ENCODE peak calls at places on chromosomes 2 and 18, in ten cellular contexts. E, L, D, Y, Q, X, F, P, H and I are unnamed samples.

GRCh38 chr2:237490009-237490804 is 3.2 kb downstream of the MLPH start:
- DNase-seq in L (no peak), D (no peak), F (no peak), H (peak), E (no peak), Q (no peak), P (no peak), Y (no peak), X (no peak), I (peak)

GRCh38 chr18:48666613-48667012 is 127.8 kb downstream of the CTIF start:
- DNase-seq in H (no peak), L (no peak), Y (no peak), P (no peak), D (no peak), Q (no peak), E (no peak), F (no peak), X (no peak), I (no peak)

GRCh38 chr2:72982781-72983499 is 65.6 kb downstream of the EMX1 start:
- DNase-seq in P (no peak), E (no peak), X (no peak), D (no peak), Q (no peak), Y (no peak), H (no peak), F (no peak), L (no peak), I (no peak)

GRCh38 chr2:19101968-19102367 is 256.5 kb downstream of the OSR1 start:
- DNase-seq in X (no peak), P (no peak), E (no peak), H (no peak), F (no peak), L (no peak), Q (no peak), Y (no peak), D (no peak), I (no peak)

GRCh38 chr2:182642328-182642727 is 73.7 kb upstream of the DNAJC10 start:
- DNase-seq in F (peak), Y (peak), X (no peak), Q (peak), P (no peak), D (peak), E (peak), H (peak), L (no peak), I (peak)

GRCh38 chr2:206764673-206765241 is 371 bp downstream of the MDH1B start:
- DNase-seq in Q (no peak), E (no peak), Y (peak), H (peak), L (no peak), P (no peak), D (peak), X (no peak), F (no peak), I (peak)

GRCh38 chr18:383135-383534 is 115.3 kb upstream of the THOC1 start:
- DNase-seq in Y (peak), Q (no peak), L (no peak), F (no peak), P (no peak), D (no peak), H (no peak), X (no peak), E (no peak), I (no peak)

GRCh38 chr2:191311627-191312026 is 66.4 kb downstream of the MYO1B start:
- DNase-seq in H (peak), X (no peak), F (peak), Y (peak), L (no peak), Q (no peak), E (no peak), P (no peak), D (no peak), I (no peak)

GRCh38 chr2:118844261-118845004 is 3.0 kb downstream of the EN1 start:
- DNase-seq in F (no peak), Q (no peak), H (no peak), L (no peak), X (no peak), D (no peak), E (no peak), P (no peak), Y (no peak), I (no peak)

GRCh38 chr2:16755377-16755776 is 89.7 kb upstream of the CYRIA start:
- DNase-seq in L (no peak), P (no peak), H (no peak), E (peak), Q (no peak), D (no peak), Y (no peak), F (no peak), X (no peak), I (no peak)

GRCh38 chr18:33578371-33579146 is 540 bp downstream of the ASXL3 start:
- DNase-seq in H (peak), Y (no peak), E (peak), D (no peak), P (peak), Q (no peak), F (no peak), X (peak), L (no peak), I (peak)

GRCh38 chr18:58087928-58088722 is 44.1 kb downstream of the NEDD4L start:
- DNase-seq in P (no peak), Y (peak), X (no peak), D (no peak), Q (no peak), E (no peak), H (peak), F (no peak), L (no peak), I (peak)

GRCh38 chr18:53375641-53376040 is 848.8 kb downstream of the MBD2 start:
- DNase-seq in E (no peak), H (no peak), F (no peak), Y (no peak), X (no peak), Q (no peak), P (peak), D (no peak), L (no peak), I (peak)

GRCh38 chr2:163717474-163717873 is 18.3 kb downstream of the FIGN start:
- DNase-seq in P (no peak), L (no peak), Y (no peak), D (no peak), H (no peak), E (no peak), F (no peak), Q (no peak), X (no peak), I (no peak)

GRCh38 chr2:195580156-195580555 is 76.9 kb upstream of the SLC39A10 start:
- DNase-seq in H (no peak), F (no peak), Y (no peak), P (no peak), E (no peak), X (no peak), D (peak), L (no peak), Q (no peak), I (no peak)

GRCh38 chr2:156675896-156676295 is 239.7 kb downstream of the GPD2 start:
- DNase-seq in L (no peak), D (no peak), F (no peak), P (no peak), Y (no peak), H (no peak), Q (no peak), E (no peak), X (no peak), I (no peak)

GRCh38 chr2:62042944-62043343 is 137.5 kb downstream of the COMMD1 start:
- DNase-seq in Y (no peak), P (no peak), H (no peak), D (no peak), L (no peak), Q (no peak), F (peak), E (no peak), X (no peak), I (no peak)

GRCh38 chr2:235234711-235235110 is 259.1 kb upstream of the AGAP1 start:
- DNase-seq in X (no peak), D (no peak), Q (no peak), L (no peak), F (peak), H (no peak), Y (no peak), P (no peak), E (no peak), I (no peak)

GRCh38 chr18:40911582-40912254 is 1043.3 kb upstream of the PIK3C3 start:
- DNase-seq in X (no peak), Y (peak), Q (no peak), P (no peak), E (no peak), D (no peak), H (no peak), L (no peak), F (peak), I (no peak)

GRCh38 chr2:120346667-120347358 is 877 bp downstream of the INHBB start:
- DNase-seq in Q (no peak), Y (no peak), P (peak), F (peak), X (no peak), E (no peak), H (no peak), D (no peak), L (no peak), I (peak)